ENCODE peak calls at places on chromosomes 1 and 21, in five cellular contexts. One of them, this sample, is unnamed.

GRCh38 chr1:191320062-191320461 is 838.2 kb upstream of the RGS18 start:
- DNase-seq in upper lobe of right lung: no peak
- DNase-seq in brain microvascular endothelial cell: no peak
- DNase-seq in activated CD4-positive, alpha-beta T cell treated with anti-CD3 and anti-CD28 coated beads, Interleukin-2, amount 10 ng/mL, durations not matched to agents 7 days and 5 days: no peak
- DNase-seq in PC-9: no peak
- DNase-seq in this sample: peak

GRCh38 chr1:212190169-212190568 is 95.0 kb upstream of the PPP2R5A start:
- DNase-seq in upper lobe of right lung: no peak
- DNase-seq in brain microvascular endothelial cell: no peak
- DNase-seq in PC-9: no peak
- DNase-seq in activated CD4-positive, alpha-beta T cell treated with anti-CD3 and anti-CD28 coated beads, Interleukin-2, amount 10 ng/mL, durations not matched to agents 7 days and 5 days: no peak
- DNase-seq in this sample: no peak

GRCh38 chr1:159900086-159900680 is at the start of gene CFAP45:
- DNase-seq in activated CD4-positive, alpha-beta T cell treated with anti-CD3 and anti-CD28 coated beads, Interleukin-2, amount 10 ng/mL, durations not matched to agents 7 days and 5 days: peak
- DNase-seq in upper lobe of right lung: peak
- DNase-seq in brain microvascular endothelial cell: peak
- DNase-seq in PC-9: peak
- DNase-seq in this sample: peak

GRCh38 chr1:156666862-156667609 is 10.2 kb downstream of the NES start:
- DNase-seq in brain microvascular endothelial cell: no peak
- DNase-seq in activated CD4-positive, alpha-beta T cell treated with anti-CD3 and anti-CD28 coated beads, Interleukin-2, amount 10 ng/mL, durations not matched to agents 7 days and 5 days: no peak
- DNase-seq in upper lobe of right lung: no peak
- DNase-seq in PC-9: no peak
- DNase-seq in this sample: no peak

GRCh38 chr1:41975121-41975520 is 56.4 kb upstream of the HIVEP3 start:
- DNase-seq in activated CD4-positive, alpha-beta T cell treated with anti-CD3 and anti-CD28 coated beads, Interleukin-2, amount 10 ng/mL, durations not matched to agents 7 days and 5 days: no peak
- DNase-seq in brain microvascular endothelial cell: no peak
- DNase-seq in upper lobe of right lung: no peak
- DNase-seq in PC-9: no peak
- DNase-seq in this sample: no peak

GRCh38 chr1:236089046-236089773 is 24.3 kb upstream of the NID1 start:
- DNase-seq in activated CD4-positive, alpha-beta T cell treated with anti-CD3 and anti-CD28 coated beads, Interleukin-2, amount 10 ng/mL, durations not matched to agents 7 days and 5 days: no peak
- DNase-seq in brain microvascular endothelial cell: peak
- DNase-seq in PC-9: no peak
- DNase-seq in upper lobe of right lung: no peak
- DNase-seq in this sample: peak

GRCh38 chr1:53572802-53573148 is 113.6 kb downstream of the DMRTB1 start:
- DNase-seq in upper lobe of right lung: no peak
- DNase-seq in brain microvascular endothelial cell: no peak
- DNase-seq in PC-9: peak
- DNase-seq in activated CD4-positive, alpha-beta T cell treated with anti-CD3 and anti-CD28 coated beads, Interleukin-2, amount 10 ng/mL, durations not matched to agents 7 days and 5 days: no peak
- DNase-seq in this sample: no peak

GRCh38 chr1:32684167-32684811 is 18.3 kb downstream of the SYNC start:
- DNase-seq in activated CD4-positive, alpha-beta T cell treated with anti-CD3 and anti-CD28 coated beads, Interleukin-2, amount 10 ng/mL, durations not matched to agents 7 days and 5 days: no peak
- DNase-seq in brain microvascular endothelial cell: no peak
- DNase-seq in upper lobe of right lung: peak
- DNase-seq in PC-9: no peak
- DNase-seq in this sample: no peak

GRCh38 chr1:117897551-117897950 is 31.9 kb downstream of the GDAP2 start:
- DNase-seq in upper lobe of right lung: no peak
- DNase-seq in activated CD4-positive, alpha-beta T cell treated with anti-CD3 and anti-CD28 coated beads, Interleukin-2, amount 10 ng/mL, durations not matched to agents 7 days and 5 days: no peak
- DNase-seq in brain microvascular endothelial cell: peak
- DNase-seq in PC-9: no peak
- DNase-seq in this sample: no peak

GRCh38 chr1:206809504-206810084 is 37.3 kb upstream of the IL10 start:
- DNase-seq in upper lobe of right lung: no peak
- DNase-seq in brain microvascular endothelial cell: peak
- DNase-seq in PC-9: no peak
- DNase-seq in activated CD4-positive, alpha-beta T cell treated with anti-CD3 and anti-CD28 coated beads, Interleukin-2, amount 10 ng/mL, durations not matched to agents 7 days and 5 days: peak
- DNase-seq in this sample: peak

GRCh38 chr1:227077783-227078182 is 137.7 kb downstream of the COQ8A start:
- DNase-seq in brain microvascular endothelial cell: no peak
- DNase-seq in PC-9: no peak
- DNase-seq in upper lobe of right lung: no peak
- DNase-seq in activated CD4-positive, alpha-beta T cell treated with anti-CD3 and anti-CD28 coated beads, Interleukin-2, amount 10 ng/mL, durations not matched to agents 7 days and 5 days: no peak
- DNase-seq in this sample: no peak

GRCh38 chr1:202501281-202501680 is 152.8 kb downstream of the PPP1R12B start:
- DNase-seq in PC-9: no peak
- DNase-seq in activated CD4-positive, alpha-beta T cell treated with anti-CD3 and anti-CD28 coated beads, Interleukin-2, amount 10 ng/mL, durations not matched to agents 7 days and 5 days: no peak
- DNase-seq in upper lobe of right lung: no peak
- DNase-seq in brain microvascular endothelial cell: peak
- DNase-seq in this sample: peak

GRCh38 chr1:174352117-174352516 is 95.6 kb upstream of the GPR52 start:
- DNase-seq in PC-9: no peak
- DNase-seq in upper lobe of right lung: no peak
- DNase-seq in activated CD4-positive, alpha-beta T cell treated with anti-CD3 and anti-CD28 coated beads, Interleukin-2, amount 10 ng/mL, durations not matched to agents 7 days and 5 days: no peak
- DNase-seq in brain microvascular endothelial cell: no peak
- DNase-seq in this sample: peak

GRCh38 chr1:26771643-26772321 is 16.0 kb upstream of the PIGV start:
- DNase-seq in brain microvascular endothelial cell: peak
- DNase-seq in activated CD4-positive, alpha-beta T cell treated with anti-CD3 and anti-CD28 coated beads, Interleukin-2, amount 10 ng/mL, durations not matched to agents 7 days and 5 days: no peak
- DNase-seq in upper lobe of right lung: no peak
- DNase-seq in PC-9: peak
- DNase-seq in this sample: peak

GRCh38 chr1:61238371-61238689 is 156.0 kb downstream of the NFIA start:
- DNase-seq in PC-9: no peak
- DNase-seq in activated CD4-positive, alpha-beta T cell treated with anti-CD3 and anti-CD28 coated beads, Interleukin-2, amount 10 ng/mL, durations not matched to agents 7 days and 5 days: no peak
- DNase-seq in upper lobe of right lung: no peak
- DNase-seq in brain microvascular endothelial cell: no peak
- DNase-seq in this sample: no peak

GRCh38 chr21:45078877-45079281 is 4.5 kb downstream of the ADARB1 start:
- DNase-seq in PC-9: no peak
- DNase-seq in upper lobe of right lung: no peak
- DNase-seq in activated CD4-positive, alpha-beta T cell treated with anti-CD3 and anti-CD28 coated beads, Interleukin-2, amount 10 ng/mL, durations not matched to agents 7 days and 5 days: peak
- DNase-seq in brain microvascular endothelial cell: peak
- DNase-seq in this sample: peak

GRCh38 chr1:116255933-116256649 is 117.0 kb upstream of the ATP1A1 start:
- DNase-seq in PC-9: no peak
- DNase-seq in upper lobe of right lung: no peak
- DNase-seq in brain microvascular endothelial cell: peak
- DNase-seq in activated CD4-positive, alpha-beta T cell treated with anti-CD3 and anti-CD28 coated beads, Interleukin-2, amount 10 ng/mL, durations not matched to agents 7 days and 5 days: no peak
- DNase-seq in this sample: no peak

GRCh38 chr21:38159355-38159754 is 97.4 kb upstream of the KCNJ15 start:
- DNase-seq in activated CD4-positive, alpha-beta T cell treated with anti-CD3 and anti-CD28 coated beads, Interleukin-2, amount 10 ng/mL, durations not matched to agents 7 days and 5 days: peak
- DNase-seq in upper lobe of right lung: peak
- DNase-seq in PC-9: no peak
- DNase-seq in brain microvascular endothelial cell: peak
- DNase-seq in this sample: peak

GRCh38 chr21:44496196-44496899 is 41.0 kb downstream of the LRRC3 start:
- DNase-seq in upper lobe of right lung: no peak
- DNase-seq in activated CD4-positive, alpha-beta T cell treated with anti-CD3 and anti-CD28 coated beads, Interleukin-2, amount 10 ng/mL, durations not matched to agents 7 days and 5 days: no peak
- DNase-seq in brain microvascular endothelial cell: no peak
- DNase-seq in PC-9: no peak
- DNase-seq in this sample: no peak

GRCh38 chr1:151991663-151992344 is 1.9 kb downstream of the S100A10 start:
- DNase-seq in brain microvascular endothelial cell: no peak
- DNase-seq in activated CD4-positive, alpha-beta T cell treated with anti-CD3 and anti-CD28 coated beads, Interleukin-2, amount 10 ng/mL, durations not matched to agents 7 days and 5 days: no peak
- DNase-seq in PC-9: peak
- DNase-seq in upper lobe of right lung: no peak
- DNase-seq in this sample: no peak

GRCh38 chr1:160622885-160623633 is 23.8 kb downstream of the SLAMF1 start:
- DNase-seq in PC-9: no peak
- DNase-seq in upper lobe of right lung: no peak
- DNase-seq in activated CD4-positive, alpha-beta T cell treated with anti-CD3 and anti-CD28 coated beads, Interleukin-2, amount 10 ng/mL, durations not matched to agents 7 days and 5 days: no peak
- DNase-seq in brain microvascular endothelial cell: no peak
- DNase-seq in this sample: no peak

GRCh38 chr21:36229181-36229580 is 72.6 kb downstream of the DOP1B start:
- DNase-seq in brain microvascular endothelial cell: no peak
- DNase-seq in activated CD4-positive, alpha-beta T cell treated with anti-CD3 and anti-CD28 coated beads, Interleukin-2, amount 10 ng/mL, durations not matched to agents 7 days and 5 days: no peak
- DNase-seq in PC-9: no peak
- DNase-seq in upper lobe of right lung: no peak
- DNase-seq in this sample: no peak

GRCh38 chr1:204080163-204080903 is 7.4 kb downstream of the SOX13 start:
- DNase-seq in brain microvascular endothelial cell: peak
- DNase-seq in upper lobe of right lung: peak
- DNase-seq in PC-9: peak
- DNase-seq in activated CD4-positive, alpha-beta T cell treated with anti-CD3 and anti-CD28 coated beads, Interleukin-2, amount 10 ng/mL, durations not matched to agents 7 days and 5 days: no peak
- DNase-seq in this sample: peak

This sample was measured in MCF 10A.